ENCODE peak calls at places on chromosome 6, in five cellular contexts. N is GM12878, H is HCT116, L is SK-N-SH, A is K562. W is an unnamed sample.

GRCh38 chr6:24960991-24961475 is 25.3 kb upstream of the RIPOR2 start:
- DNase-seq in N (no peak), H (no peak), L (no peak), A (no peak), W (no peak)

GRCh38 chr6:134787261-134787871 is 162.5 kb downstream of the ALDH8A1 start:
- DNase-seq in N (no peak), H (peak; percentile 1), L (no peak), A (no peak), W (no peak)

GRCh38 chr6:134826889-134827737 is 122.8 kb downstream of the ALDH8A1 start:
- DNase-seq in N (no peak), H (no peak), L (no peak), A (no peak), W (no peak)

GRCh38 chr6:107832146-107833056 is 8.3 kb upstream of the SCML4 start:
- DNase-seq in N (no peak), H (no peak), L (no peak), A (no peak), W (no peak)

GRCh38 chr6:24927985-24928735 is 7.6 kb downstream of the RIPOR2 start:
- DNase-seq in N (no peak), H (no peak), L (no peak), A (no peak), W (no peak)

GRCh38 chr6:146620655-146621054 is 21.9 kb downstream of the ADGB start:
- DNase-seq in N (no peak), H (no peak), L (no peak), A (no peak), W (no peak)

GRCh38 chr6:43246301-43247114 is 3.2 kb downstream of the TTBK1 start:
- DNase-seq in N (no peak), H (peak; percentile 10), L (peak; percentile 85), A (peak; percentile 66), W (no peak)

GRCh38 chr6:168158280-168158979 is 79.4 kb upstream of the FRMD1 start:
- DNase-seq in N (no peak), H (no peak), L (no peak), A (no peak), W (no peak)

GRCh38 chr6:151721671-151722070 is 85.8 kb upstream of the ESR1 start:
- DNase-seq in N (no peak), H (no peak), L (no peak), A (no peak), W (no peak)

GRCh38 chr6:75504902-75505233 is 11.3 kb upstream of the FILIP1 start:
- DNase-seq in N (no peak), H (no peak), L (no peak), A (no peak), W (no peak)

GRCh38 chr6:136549359-136550044 is 720 bp downstream of the MAP7 start:
- DNase-seq in N (no peak), H (no peak), L (peak; percentile 75), A (peak; percentile 23), W (no peak)

GRCh38 chr6:33869826-33870423 is 66.1 kb upstream of the MLN start:
- DNase-seq in N (no peak), H (no peak), L (no peak), A (no peak), W (no peak)

GRCh38 chr6:132749111-132749510 is 8.6 kb downstream of the VNN2 start:
- DNase-seq in N (no peak), H (no peak), L (no peak), A (no peak), W (no peak)

GRCh38 chr6:44234101-44235090 is 11.0 kb downstream of the SLC29A1 start:
- DNase-seq in N (no peak), H (no peak), L (peak; percentile 94), A (peak; percentile 83), W (no peak)

GRCh38 chr6:72894091-72894490 is 272.2 kb downstream of the KCNQ5 start:
- DNase-seq in N (no peak), H (no peak), L (no peak), A (no peak), W (no peak)

GRCh38 chr6:4844108-4844507 is 67.9 kb downstream of the CDYL start:
- DNase-seq in N (no peak), H (no peak), L (no peak), A (no peak), W (no peak)

GRCh38 chr6:35586542-35586941 is 73.8 kb upstream of the TULP1 start:
- DNase-seq in N (no peak), H (no peak), L (no peak), A (no peak), W (no peak)

GRCh38 chr6:166056637-166057036 is 111.0 kb downstream of the TBXT start:
- DNase-seq in N (no peak), H (no peak), L (no peak), A (no peak), W (no peak)

GRCh38 chr6:132812255-132812732 is 2.1 kb upstream of the RPS12 start:
- DNase-seq in N (no peak), H (no peak), L (no peak), A (no peak), W (no peak)

GRCh38 chr6:36312854-36313627 is 23.6 kb downstream of the BNIP5 start:
- DNase-seq in N (peak; percentile 19), H (no peak), L (no peak), A (no peak), W (no peak)

GRCh38 chr6:20805027-20805426 is 270.8 kb downstream of the CDKAL1 start:
- DNase-seq in N (no peak), H (no peak), L (no peak), A (no peak), W (no peak)

GRCh38 chr6:107690864-107691661 is 133.1 kb downstream of the SCML4 start:
- DNase-seq in N (no peak), H (no peak), L (no peak), A (no peak), W (no peak)

GRCh38 chr6:145814035-145814500 is 527 bp downstream of the FBXO30 start:
- DNase-seq in N (peak; percentile 20), H (no peak), L (peak; percentile 34), A (no peak), W (peak; percentile 37)

GRCh38 chr6:26172496-26172958 is 85.3 kb downstream of the HFE start:
- DNase-seq in N (no peak), H (no peak), L (peak; percentile 39), A (no peak), W (no peak)

GRCh38 chr6:122068291-122068769 is 331.1 kb upstream of the HSF2 start:
- DNase-seq in N (no peak), H (no peak), L (no peak), A (no peak), W (no peak)

GRCh38 chr6:72788188-72788587 is 166.3 kb downstream of the KCNQ5 start:
- DNase-seq in N (no peak), H (no peak), L (no peak), A (no peak), W (no peak)

GRCh38 chr6:103819509-103819908 is 1040.2 kb downstream of the HACE1 start:
- DNase-seq in N (no peak), H (no peak), L (no peak), A (no peak), W (no peak)

GRCh38 chr6:29750709-29751108 is 27.5 kb downstream of the HLA-F start:
- DNase-seq in N (no peak), H (no peak), L (no peak), A (no peak), W (no peak)

DNA sequence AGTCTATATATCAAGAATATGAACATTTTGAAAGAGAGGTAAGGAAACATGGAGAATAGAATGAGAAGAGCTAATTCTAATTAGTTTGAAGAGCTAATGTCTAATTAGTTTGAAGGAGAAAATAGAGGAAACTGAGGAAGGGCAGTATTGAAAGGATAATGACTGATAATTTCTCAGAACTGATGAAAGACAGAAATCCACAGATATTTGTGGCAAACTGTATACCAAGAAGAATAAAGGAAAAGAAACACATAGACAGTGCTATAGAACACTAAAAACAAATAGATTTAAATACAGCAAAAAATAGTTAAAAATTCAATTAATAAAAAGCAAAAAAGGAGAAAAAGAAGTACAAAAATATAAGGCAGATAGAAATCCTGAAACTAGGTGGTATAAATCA is 354.4 kb downstream of the QKI start:
- DNase-seq in N (no peak), H (no peak), L (no peak), A (no peak), W (no peak)
- TF ChIP-seq POLR2AphosphoS5 in N (no peak), H (no peak), L (no peak), A (no peak), W (no peak)

GRCh38 chr6:160139420-160139851 is 17.8 kb downstream of the SLC22A1 start:
- DNase-seq in N (no peak), H (no peak), L (no peak), A (no peak), W (no peak)

GRCh38 chr6:160137130-160137988 is 15.7 kb downstream of the SLC22A1 start:
- DNase-seq in N (no peak), H (no peak), L (no peak), A (no peak), W (no peak)

GRCh38 chr6:160138839-160139419 is 17.3 kb downstream of the SLC22A1 start:
- DNase-seq in N (no peak), H (no peak), L (no peak), A (no peak), W (no peak)

GRCh38 chr6:160135922-160136655 is 14.5 kb downstream of the SLC22A1 start:
- DNase-seq in N (no peak), H (no peak), L (no peak), A (no peak), W (no peak)

DNA sequence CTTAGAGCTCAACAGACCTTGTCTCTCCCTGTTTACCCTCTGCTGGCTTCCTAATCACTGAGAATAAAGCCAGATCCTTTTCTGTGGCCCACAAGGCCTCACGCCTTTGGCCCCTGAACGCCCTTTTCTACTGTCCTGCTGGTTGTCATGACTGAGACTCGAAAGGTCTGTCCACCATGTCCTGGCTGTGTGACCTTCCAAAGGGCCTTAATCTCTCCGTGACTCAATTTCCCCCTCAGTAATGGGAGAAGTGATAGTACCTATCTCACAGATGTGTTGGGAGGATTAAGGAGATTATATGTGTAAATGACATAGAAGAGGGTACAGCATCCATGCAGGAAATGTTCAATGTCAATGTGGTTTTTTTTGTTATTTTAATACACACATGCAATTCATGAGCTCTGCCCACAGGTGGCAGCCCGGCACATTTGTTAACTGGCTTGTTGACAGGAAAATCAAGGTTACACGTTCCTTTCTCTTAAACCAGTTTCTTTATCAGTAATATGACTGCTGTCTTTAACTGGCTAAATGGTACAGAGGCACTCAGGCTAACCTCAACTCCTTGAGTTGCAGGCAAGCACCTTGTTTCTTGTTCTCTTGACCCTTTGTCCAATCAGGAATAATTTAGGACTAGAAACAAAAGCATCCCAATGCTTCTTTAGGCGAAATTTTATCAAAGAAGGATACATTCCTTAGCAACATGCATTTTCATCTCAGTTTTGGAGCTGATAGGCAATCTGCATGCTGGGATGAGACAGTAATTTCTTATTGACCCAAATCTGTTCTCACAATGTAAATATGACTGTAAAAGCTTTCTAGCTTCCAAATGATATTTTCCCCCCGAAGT is 16.6 kb downstream of the SLC22A1 start:
- DNase-seq in N (peak; percentile 23), H (peak; percentile 32), L (peak; percentile 54), A (peak; percentile 66), W (peak; percentile 8)
- H3K9ac ChIP-seq in N (no peak overlapping the region), H (no peak overlapping the region), L (no peak overlapping the region), A (no peak overlapping the region), W (no peak overlapping the region)

GRCh38 chr6:139062921-139063320 is 34.4 kb downstream of the ABRACL start:
- DNase-seq in N (no peak), H (no peak), L (no peak), A (no peak), W (peak; percentile 30)
- H3K27ac ChIP-seq in N (no peak overlapping the region), H (no peak overlapping the region), L (no peak overlapping the region), A (no peak overlapping the region), W (no peak overlapping the region)

DNA sequence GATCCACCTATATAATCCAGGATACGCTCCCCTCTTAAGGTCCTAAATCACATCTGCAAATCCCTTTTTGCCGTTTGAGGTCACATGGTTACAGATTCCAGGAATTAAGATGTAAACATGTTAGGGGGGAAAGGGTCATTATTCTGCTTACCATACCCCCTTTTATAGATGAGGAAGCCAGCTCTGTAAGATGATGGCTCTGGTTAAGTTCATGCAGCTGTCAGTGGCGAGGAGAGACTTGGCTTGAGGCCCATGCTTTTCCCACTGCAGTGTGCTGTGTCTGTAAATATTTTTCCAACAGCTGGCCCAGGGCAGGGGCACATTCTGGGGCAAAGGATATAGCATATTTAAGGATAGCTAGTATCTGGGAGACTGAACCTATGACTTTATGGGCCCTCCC is 114.5 kb downstream of the TNFRSF21 start:
- DNase-seq in N (no peak), H (no peak), L (peak; percentile 33), A (no peak), W (no peak)
- TF ChIP-seq POLR2AphosphoS5 in N (no peak), H (no peak), L (no peak), A (no peak), W (no peak)

W was measured in SK-N-MC.